ENCODE peak calls at places on chromosomes 2 and 18, in nine cellular contexts. O is endodermal cell, G is mucosa of descending colon, D is thoracic aorta, X is GM23338, B is Caco-2, K is tibial nerve, C is pancreas, L is brain microvascular endothelial cell. M is an unnamed sample.

GRCh38 chr18:34780856-34781255 is 70.8 kb downstream of the DTNA start:
- DNase-seq in C (no peak), B (no peak), O (no peak), K (no peak), X (no peak), G (no peak), L (no peak), D (no peak), M (no peak)

GRCh38 chr2:190435031-190435677 is 27.0 kb downstream of the MFSD6 start:
- DNase-seq in G (no peak), C (no peak), D (no peak), O (no peak), L (no peak), B (no peak), K (no peak), X (no peak), M (no peak)

GRCh38 chr2:233029321-233029720 is 3.2 kb upstream of the NEU2 start:
- DNase-seq in K (no peak), G (no peak), L (no peak), O (no peak), X (no peak), B (no peak), C (no peak), D (no peak), M (no peak)

GRCh38 chr18:63079114-63079513 is 240.5 kb downstream of the BCL2 start:
- DNase-seq in D (no peak), B (no peak), K (no peak), O (peak; percentile 22), L (no peak), G (no peak), C (no peak), X (peak; percentile 53), M (no peak)

GRCh38 chr2:175373001-175373727 is 191.7 kb upstream of the ATP5MC3 start:
- DNase-seq in O (no peak), C (no peak), L (no peak), X (peak; percentile 20), D (no peak), K (no peak), B (no peak), G (no peak), M (no peak)

GRCh38 chr2:48902521-48902920 is 147.0 kb upstream of the LHCGR start:
- DNase-seq in D (no peak), G (no peak), K (no peak), B (no peak), O (no peak), L (no peak), X (peak; percentile 32), C (no peak), M (no peak)

GRCh38 chr18:56107821-56108485 is 520.0 kb upstream of the TCF4 start:
- DNase-seq in B (no peak), L (no peak), C (no peak), G (no peak), K (no peak), D (no peak), X (no peak), O (no peak), M (no peak)

GRCh38 chr18:22432672-22433137 is 15.0 kb upstream of the CTAGE1 start:
- DNase-seq in B (no peak), G (peak; percentile 67), K (peak; percentile 50), X (no peak), C (peak; percentile 83), D (peak; percentile 77), O (no peak), L (peak; percentile 97), M (peak; percentile 54)

GRCh38 chr2:205499006-205499405 is 183.3 kb upstream of the NRP2 start:
- DNase-seq in K (no peak), G (no peak), D (no peak), C (no peak), X (no peak), L (no peak), O (no peak), B (no peak), M (no peak)

GRCh38 chr18:74252032-74252380 is 39.8 kb downstream of the CYB5A start:
- DNase-seq in G (no peak), K (no peak), D (no peak), O (no peak), B (no peak), C (no peak), X (no peak), L (peak; percentile 29), M (no peak)

GRCh38 chr2:120442541-120442922 is 96.6 kb downstream of the INHBB start:
- DNase-seq in X (no peak), L (no peak), G (no peak), D (no peak), C (no peak), B (no peak), O (no peak), K (no peak), M (no peak)

GRCh38 chr2:55952415-55952814 is 28.8 kb upstream of the EFEMP1 start:
- DNase-seq in C (no peak), X (no peak), B (no peak), K (no peak), D (no peak), G (no peak), O (no peak), L (no peak), M (no peak)
- H3K36me3 ChIP-seq in C (no peaks in the 10 kb centered on the region), X (no peaks in the 10 kb centered on the region), B (no peaks in the 10 kb centered on the region), K (no peaks in the 10 kb centered on the region), D (no peaks in the 10 kb centered on the region), G (no peaks in the 10 kb centered on the region), O (no peaks in the 10 kb centered on the region), L (no peaks in the 10 kb centered on the region), M (no peaks in the 10 kb centered on the region)

GRCh38 chr2:73293534-73294171 is at the start of gene EGR4:
- DNase-seq in X (peak; percentile 95), B (peak; percentile 89), C (peak; percentile 37), K (no peak), L (peak; percentile 72), G (peak; percentile 80), D (no peak), O (peak; percentile 95), M (peak; percentile 46)

GRCh38 chr2:73295751-73296400 is 2.5 kb upstream of the EGR4 start:
- DNase-seq in K (no peak), O (no peak), G (no peak), B (no peak), X (no peak), C (no peak), D (no peak), L (no peak), M (no peak)

GRCh38 chr2:73297586-73297985 is 4.2 kb upstream of the EGR4 start:
- DNase-seq in G (no peak), D (no peak), X (peak; percentile 37), K (no peak), O (no peak), C (no peak), L (no peak), B (no peak), M (no peak)

GRCh38 chr2:73294239-73294638 is 891 bp upstream of the EGR4 start:
- DNase-seq in O (no peak), G (no peak), B (no peak), X (no peak), C (no peak), D (no peak), K (no peak), L (no peak), M (no peak)

DNA sequence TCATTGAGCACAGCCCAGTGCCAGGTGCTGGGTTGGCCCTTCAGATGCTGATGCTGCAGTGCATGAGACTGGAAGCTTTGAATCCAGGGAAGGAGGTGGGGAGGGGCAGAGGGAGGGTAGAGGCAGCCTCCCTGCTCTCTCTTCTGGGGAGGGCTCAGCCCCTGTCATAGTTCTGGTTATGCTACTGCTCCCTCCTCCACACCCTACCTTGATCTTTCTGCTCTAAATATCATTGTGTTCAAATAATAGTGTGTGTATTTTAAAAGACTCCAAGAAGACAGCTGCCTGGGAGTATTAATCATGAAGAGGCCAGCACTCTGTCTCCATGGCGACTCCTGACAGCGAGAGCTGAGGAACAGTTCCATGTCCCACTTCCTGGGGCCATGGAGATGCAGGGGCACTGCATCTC is 3.8 kb upstream of the EGR4 start:
- DNase-seq in O (no peak), G (no peak), C (no peak), L (peak; percentile 36), K (no peak), D (no peak), X (peak; percentile 32), B (no peak), M (no peak)
- TF ChIP-seq CTCF in O (no peak), G (no peak), C (no peak), L (no peak), K (no peak), D (no peak), X (no peak), B (no peak), M (no peak)

DNA sequence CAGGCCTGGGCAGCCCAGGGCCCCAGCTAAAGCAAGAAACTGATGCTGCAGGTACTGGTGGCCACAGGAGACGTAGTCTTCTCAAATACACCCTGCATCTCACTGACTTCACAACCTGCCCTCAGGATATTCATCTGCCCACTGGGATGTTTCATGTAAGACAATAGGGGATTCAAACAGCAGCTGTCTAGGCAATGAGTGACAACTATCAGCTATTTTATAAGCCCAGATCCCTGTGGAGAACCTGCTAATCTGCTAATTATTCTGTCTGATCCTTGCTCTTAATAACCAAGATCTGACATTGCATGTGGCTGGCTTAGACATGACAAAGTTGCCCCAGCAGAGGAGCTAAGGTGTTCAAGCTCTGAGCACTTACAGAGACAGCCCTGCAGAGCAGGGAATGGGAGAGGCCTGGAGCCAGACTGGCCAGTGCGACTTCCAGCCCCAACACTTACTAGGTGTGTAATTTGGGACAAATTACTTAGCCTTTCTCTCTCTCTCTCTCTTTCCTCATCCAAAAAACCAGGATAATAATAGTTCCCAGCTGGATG is 28.6 kb downstream of the SIGLEC15 start:
- DNase-seq in D (no peak), B (no peak), O (no peak), K (no peak), C (no peak), G (no peak), L (no peak), X (no peak), M (no peak)
- H3K36me3 ChIP-seq in D (peaks cover 23% of the 10 kb centered on the region), B (no peaks in the 10 kb centered on the region), O (peaks cover 58% of the 10 kb centered on the region), K (no peaks in the 10 kb centered on the region), C (peaks cover 18% of the 10 kb centered on the region), G (no peaks in the 10 kb centered on the region), L (peaks cover 60% of the 10 kb centered on the region), X (peaks cover 13% of the 10 kb centered on the region), M (peaks cover 49% of the 10 kb centered on the region)

DNA sequence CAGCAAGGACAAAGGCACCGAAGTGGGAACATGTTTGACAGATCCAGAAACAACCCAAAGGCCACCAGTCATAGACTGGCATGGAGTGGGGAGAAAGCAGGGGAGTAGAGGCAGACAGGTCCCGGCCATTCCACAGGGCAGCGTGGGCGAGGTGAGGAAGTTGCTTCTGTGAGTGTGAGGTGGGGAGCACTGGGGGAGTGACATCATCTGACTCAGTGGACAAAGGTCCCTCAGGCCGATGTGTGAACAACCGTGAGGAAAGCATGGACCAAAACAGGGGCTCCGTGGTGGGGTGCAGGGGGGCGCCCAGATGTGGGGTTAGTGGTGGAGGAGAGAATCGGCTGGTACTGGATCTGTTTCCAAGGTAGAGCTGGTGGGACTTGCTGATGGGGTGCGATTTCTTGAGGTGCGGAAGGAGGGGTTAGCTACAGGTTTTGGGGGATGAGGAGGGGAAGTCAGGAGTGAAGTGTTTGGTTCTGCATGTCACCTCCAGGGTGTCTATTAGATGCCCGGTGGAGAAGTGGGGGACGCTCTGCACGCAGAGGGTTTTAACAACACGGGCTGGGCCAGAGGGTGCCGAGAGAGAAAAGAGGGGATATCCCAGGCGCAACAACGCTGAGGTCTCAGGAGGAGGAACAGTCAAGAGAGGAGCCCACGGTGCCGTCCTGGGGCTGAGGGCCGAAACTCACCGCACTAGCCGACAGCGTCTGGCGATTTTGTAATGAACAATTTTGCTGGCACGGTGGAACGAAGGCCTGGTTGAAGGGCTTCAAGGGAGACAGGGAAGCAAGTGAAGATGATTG is 2.5 kb upstream of the SFT2D3 start:
- DNase-seq in L (no peak), X (no peak), O (peak; percentile 47), G (no peak), K (no peak), C (no peak), B (no peak), D (no peak), M (no peak)
- TF ChIP-seq CTCF in L (no peak), X (no peak), O (no peak), G (no peak), K (no peak), C (no peak), B (no peak), D (no peak), M (no peak)

GRCh38 chr2:15412309-15412708 is 148.8 kb downstream of the NBAS start:
- DNase-seq in X (no peak), B (no peak), O (no peak), D (no peak), L (no peak), G (no peak), C (no peak), K (no peak), M (no peak)
- H3K36me3 ChIP-seq in X (no peaks in the 10 kb centered on the region), B (no peaks in the 10 kb centered on the region), O (peaks cover 13% of the 10 kb centered on the region), D (peaks cover 5% of the 10 kb centered on the region), L (peaks cover 2% of the 10 kb centered on the region), G (no peaks in the 10 kb centered on the region), C (no peaks in the 10 kb centered on the region), K (peaks cover 1% of the 10 kb centered on the region), M (peaks cover 8% of the 10 kb centered on the region)